ENCODE peak calls at places on chromosomes 12 and 14, in five cellular contexts. I is ovary, B is tibial artery, L is neural progenitor cell, M is tibial nerve. J is an unnamed sample.

GRCh38 chr12:60271816-60272215 is 676.0 kb downstream of the SLC16A7 start:
- DNase-seq in I (no peak), B (no peak), L (no peak), M (no peak), J (no peak)

GRCh38 chr12:124359671-124360581 is 65.0 kb downstream of the RFLNA start:
- DNase-seq in I (peak), B (peak), L (no peak), M (peak), J (no peak)

GRCh38 chr14:36647417-36647826 is 14.2 kb upstream of the PAX9 start:
- DNase-seq in I (no peak), B (no peak), L (peak), M (no peak), J (no peak)

GRCh38 chr12:53068811-53069585 is 10.2 kb downstream of the SPRYD3 start:
- DNase-seq in I (peak), B (peak), L (no peak), M (peak), J (no peak)

GRCh38 chr12:51511546-51512260 is 79.3 kb upstream of the SCN8A start:
- DNase-seq in I (no peak), B (no peak), L (no peak), M (no peak), J (no peak)

GRCh38 chr12:94111290-94111689 is 37.1 kb upstream of the PLXNC1 start:
- DNase-seq in I (no peak), B (no peak), L (no peak), M (no peak), J (no peak)

GRCh38 chr14:93045211-93045674 is 70.5 kb downstream of the ITPK1 start:
- DNase-seq in I (no peak), B (no peak), L (peak), M (no peak), J (no peak)

GRCh38 chr14:100979780-100980179 is 76.3 kb upstream of the RTL1 start:
- DNase-seq in I (no peak), B (no peak), L (no peak), M (no peak), J (no peak)

GRCh38 chr14:104306450-104307040 is 168.2 kb downstream of the KIF26A start:
- DNase-seq in I (peak), B (no peak), L (no peak), M (no peak), J (no peak)

GRCh38 chr14:75234173-75234855 is 44.3 kb upstream of the FOS start:
- DNase-seq in I (peak), B (peak), L (no peak), M (no peak), J (no peak)

GRCh38 chr12:130286741-130287140 is 50.9 kb upstream of the PIWIL1 start:
- DNase-seq in I (no peak), B (no peak), L (no peak), M (no peak), J (no peak)

GRCh38 chr14:32908487-32909084 is 30.1 kb upstream of the NPAS3 start:
- DNase-seq in I (no peak), B (no peak), L (no peak), M (no peak), J (no peak)

DNA sequence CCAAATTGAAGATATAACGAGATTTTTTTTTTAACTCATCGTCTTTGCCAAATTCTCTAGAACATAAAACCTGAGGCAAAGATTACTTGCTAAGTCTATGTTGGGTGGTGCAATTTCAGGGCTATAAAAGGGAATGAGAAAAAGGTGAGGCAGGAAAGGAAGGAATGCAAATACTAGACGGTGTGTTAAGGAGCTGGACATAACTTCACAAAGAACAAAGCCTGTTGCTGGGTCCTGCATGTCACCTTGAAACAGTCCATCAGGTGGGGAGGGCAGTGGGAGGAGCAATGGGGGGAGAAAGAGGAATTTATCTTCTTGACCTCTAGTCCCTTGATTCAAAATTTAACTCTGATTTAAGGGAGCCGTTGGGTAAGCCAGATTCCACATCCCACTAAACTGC is 16.1 kb upstream of the DUSP6 start:
- DNase-seq in I (no peak), B (no peak), L (no peak), M (no peak), J (no peak)
- TF ChIP-seq CTCF in I (no peak), B (no peak), L (no peak), M (no peak), J (no peak)

DNA sequence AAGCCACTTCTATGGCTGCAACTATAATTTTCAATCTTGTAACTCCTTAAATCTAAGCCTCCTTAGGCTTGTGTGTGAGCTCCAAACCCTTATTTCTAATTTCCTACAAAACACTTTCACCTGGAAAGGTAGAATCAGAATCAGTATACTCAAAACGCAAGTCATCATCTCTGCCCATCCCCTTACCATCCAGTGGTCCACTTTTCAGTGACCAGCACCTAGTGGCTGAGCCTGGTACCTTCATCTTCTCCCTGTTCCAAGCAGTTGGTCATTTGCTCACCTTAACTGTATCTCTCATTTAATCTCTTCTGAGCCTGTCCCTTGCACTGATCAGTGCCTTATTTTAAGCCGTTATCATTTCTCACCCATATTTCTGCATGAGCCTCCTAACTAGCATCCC is 107.9 kb downstream of the PPM1H start:
- DNase-seq in I (no peak), B (no peak), L (no peak), M (no peak), J (no peak)
- TF ChIP-seq CTCF in I (no peak), B (no peak), L (peak), M (no peak), J (no peak)

GRCh38 chr14:71454010-71454409 is 478.2 kb upstream of the RGS6 start:
- DNase-seq in I (no peak), B (no peak), L (no peak), M (no peak), J (no peak)
- TF ChIP-seq CTCF in I (no peak), B (no peak), L (no peak), M (no peak), J (no peak)

GRCh38 chr14:69059658-69060648 is 80.9 kb upstream of the ACTN1 start:
- DNase-seq in I (no peak), B (peak), L (no peak), M (no peak), J (no peak)
- TF ChIP-seq CTCF in I (no peak), B (no peak), L (no peak), M (no peak), J (no peak)

GRCh38 chr12:19971881-19972280 is 396.5 kb upstream of the PDE3A start:
- DNase-seq in I (no peak), B (no peak), L (no peak), M (no peak), J (no peak)

GRCh38 chr12:19970826-19971225 is 397.5 kb upstream of the PDE3A start:
- DNase-seq in I (no peak), B (no peak), L (no peak), M (no peak), J (no peak)

GRCh38 chr12:19970116-19970515 is 398.2 kb upstream of the PDE3A start:
- DNase-seq in I (no peak), B (no peak), L (no peak), M (no peak), J (no peak)

GRCh38 chr12:19972325-19973288 is 395.7 kb upstream of the PDE3A start:
- DNase-seq in I (no peak), B (no peak), L (no peak), M (no peak), J (no peak)

GRCh38 chr12:19971396-19971802 is 396.9 kb upstream of the PDE3A start:
- DNase-seq in I (no peak), B (no peak), L (peak), M (no peak), J (no peak)
- TF ChIP-seq CTCF in I (no peak), B (no peak), L (peak), M (no peak), J (no peak)

GRCh38 chr14:90109858-90110257 is 48.1 kb downstream of the KCNK13 start:
- DNase-seq in I (no peak), B (no peak), L (peak), M (no peak), J (no peak)
- TF ChIP-seq CTCF in I (no peak), B (no peak), L (peak), M (no peak), J (no peak)

GRCh38 chr12:46073321-46073720 is 82.9 kb upstream of the SCAF11 start:
- DNase-seq in I (no peak), B (no peak), L (no peak), M (no peak), J (no peak)

GRCh38 chr12:46067062-46067461 is 76.7 kb upstream of the SCAF11 start:
- DNase-seq in I (no peak), B (no peak), L (no peak), M (no peak), J (no peak)

GRCh38 chr12:46071335-46071734 is 81.0 kb upstream of the SCAF11 start:
- DNase-seq in I (no peak), B (no peak), L (no peak), M (no peak), J (no peak)

DNA sequence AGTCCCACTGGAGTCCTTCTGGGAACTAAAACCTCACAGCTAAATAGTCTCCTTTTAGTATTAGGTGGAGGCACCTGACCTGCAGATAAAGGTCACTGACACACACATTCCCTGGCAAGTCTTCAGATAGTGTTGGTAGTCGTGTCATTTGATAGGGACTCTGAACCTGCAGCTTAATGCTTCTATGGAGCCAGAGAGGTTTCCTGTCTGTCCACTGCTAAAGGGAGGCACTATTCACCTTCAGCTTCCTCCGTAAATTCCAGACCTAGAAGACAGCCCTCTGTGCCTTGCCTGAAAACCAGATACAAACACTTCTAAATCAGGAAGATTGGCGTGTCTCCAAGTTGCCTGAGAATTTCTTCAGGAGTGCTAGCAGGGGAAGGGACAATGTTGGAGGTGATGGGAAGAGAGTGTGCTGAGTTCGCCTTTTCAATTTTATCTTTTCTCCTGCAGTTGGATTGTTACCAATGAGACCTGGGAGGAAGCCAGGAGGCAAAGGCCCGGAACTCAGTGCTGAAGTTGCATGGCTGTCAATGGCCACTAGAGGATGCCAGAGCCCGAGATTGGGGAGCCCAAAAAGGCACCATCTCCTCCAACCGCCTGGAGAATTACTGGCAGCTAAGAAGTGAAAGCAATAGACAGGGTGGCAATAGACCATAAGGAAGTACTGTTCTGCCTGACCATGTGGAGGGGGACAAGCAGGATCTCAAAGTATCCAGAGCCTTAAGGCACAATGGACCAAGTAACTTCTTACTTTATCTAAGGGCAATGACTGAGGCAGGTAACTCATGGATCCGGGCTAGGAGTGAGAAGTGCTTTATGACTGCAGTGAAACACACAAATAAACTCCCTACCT is 81.6 kb upstream of the SCAF11 start:
- DNase-seq in I (peak), B (peak), L (peak), M (peak), J (peak)
- TF ChIP-seq CTCF in I (peak), B (peak), L (peak), M (peak), J (no peak)

J was measured in omental fat pad.